ENCODE peak calls at places on chromosomes 6 and 20, in four cellular contexts. E, Z, H and L are unnamed samples.

GRCh38 chr6:149484733-149485700 is at the start of gene ZC3H12D:
- DNase-seq in E (peak), Z (peak), H (no peak), L (no peak)

GRCh38 chr6:89372506-89372901 is 20.0 kb upstream of the UBE2J1 start:
- DNase-seq in E (no peak), Z (no peak), H (no peak), L (no peak)

GRCh38 chr6:27547157-27548075 is 74.5 kb upstream of the ZNF184 start:
- DNase-seq in E (peak), Z (no peak), H (peak), L (no peak)

GRCh38 chr6:165117121-165117520 is 192.3 kb downstream of the C6orf118 start:
- DNase-seq in E (no peak), Z (no peak), H (no peak), L (no peak)

GRCh38 chr6:3977875-3978711 is 100.8 kb downstream of the FAM217A start:
- DNase-seq in E (peak), Z (peak), H (peak), L (no peak)

GRCh38 chr20:34922654-34923381 is 32.8 kb downstream of the GSS start:
- DNase-seq in E (peak), Z (peak), H (peak), L (no peak)

GRCh38 chr6:105346052-105346451 is 56.8 kb downstream of the PREP start:
- DNase-seq in E (peak), Z (no peak), H (peak), L (no peak)

GRCh38 chr20:34636648-34637047 is 40.2 kb downstream of the PIGU start:
- DNase-seq in E (peak), Z (no peak), H (no peak), L (no peak)

GRCh38 chr20:57383447-57384347 is 7.5 kb upstream of the RBM38 start:
- DNase-seq in E (no peak), Z (no peak), H (no peak), L (peak)

GRCh38 chr6:133631421-133631820 is 257.5 kb upstream of the TCF21 start:
- DNase-seq in E (peak), Z (no peak), H (peak), L (no peak)

GRCh38 chr6:10531942-10532341 is 10.8 kb downstream of the GCNT2 start:
- DNase-seq in E (no peak), Z (no peak), H (no peak), L (no peak)

GRCh38 chr6:102150549-102150948 is 757.0 kb downstream of the GRIK2 start:
- DNase-seq in E (no peak), Z (no peak), H (no peak), L (no peak)

GRCh38 chr6:136225496-136225895 is 24.6 kb downstream of the MTFR2 start:
- DNase-seq in E (peak), Z (no peak), H (no peak), L (no peak)

GRCh38 chr6:151832710-151833109 is 25.2 kb downstream of the ESR1 start:
- DNase-seq in E (no peak), Z (no peak), H (no peak), L (no peak)

GRCh38 chr6:150144294-150144868 is 1.5 kb downstream of the PPP1R14C start:
- DNase-seq in E (no peak), Z (no peak), H (no peak), L (no peak)

GRCh38 chr6:110201141-110201848 is 21.1 kb downstream of the CDC40 start:
- DNase-seq in E (no peak), Z (no peak), H (no peak), L (no peak)

GRCh38 chr6:130322673-130323268 is 43.0 kb upstream of the TMEM200A start:
- DNase-seq in E (peak), Z (no peak), H (peak), L (no peak)

GRCh38 chr6:43936476-43936875 is 166.5 kb downstream of the VEGFA start:
- DNase-seq in E (no peak), Z (no peak), H (no peak), L (no peak)

GRCh38 chr20:55054443-55054842 is 579.0 kb downstream of the DOK5 start:
- DNase-seq in E (no peak), Z (no peak), H (no peak), L (no peak)

GRCh38 chr6:56595490-56596122 is 47.1 kb downstream of the DST start:
- DNase-seq in E (peak), Z (no peak), H (peak), L (no peak)

GRCh38 chr6:167824591-167825041 is 2.1 kb upstream of the AFDN start:
- DNase-seq in E (peak), Z (peak), H (peak), L (no peak)

GRCh38 chr20:17613328-17614175 is 43.7 kb downstream of the DSTN start:
- DNase-seq in E (no peak), Z (no peak), H (no peak), L (peak)

GRCh38 chr20:22523499-22524392 is 60.6 kb downstream of the FOXA2 start:
- DNase-seq in E (no peak), Z (no peak), H (no peak), L (no peak)

GRCh38 chr6:149271348-149272340 is 45.9 kb upstream of the TAB2 start:
- DNase-seq in E (peak), Z (no peak), H (peak), L (no peak)

GRCh38 chr6:3987576-3987975 is 91.4 kb downstream of the FAM217A start:
- DNase-seq in E (no peak), Z (no peak), H (no peak), L (no peak)

GRCh38 chr6:3444276-3445088 is 12.4 kb downstream of the SLC22A23 start:
- DNase-seq in E (no peak), Z (no peak), H (no peak), L (no peak)

GRCh38 chr6:143556529-143556928 is 45.0 kb upstream of the FUCA2 start:
- DNase-seq in E (peak), Z (peak), H (peak), L (no peak)

GRCh38 chr6:3620937-3621336 is 130.6 kb downstream of the PXDC1 start:
- DNase-seq in E (no peak), Z (no peak), H (no peak), L (no peak)

GRCh38 chr6:14316911-14317535 is 199.5 kb downstream of the CD83 start:
- DNase-seq in E (no peak), Z (no peak), H (no peak), L (no peak)

GRCh38 chr6:157667211-157668033 is 155.6 kb upstream of the SNX9 start:
- DNase-seq in E (peak), Z (peak), H (peak), L (no peak)

GRCh38 chr6:125114248-125114858 is 39.2 kb upstream of the TPD52L1 start:
- DNase-seq in E (peak), Z (no peak), H (no peak), L (no peak)

GRCh38 chr20:45373353-45374100 is 4.6 kb downstream of the TP53TG5 start:
- DNase-seq in E (peak), Z (no peak), H (peak), L (no peak)

GRCh38 chr20:45372241-45372640 is 5.9 kb downstream of the TP53TG5 start:
- DNase-seq in E (no peak), Z (no peak), H (no peak), L (no peak)

GRCh38 chr20:45374101-45374467 is 4.0 kb downstream of the TP53TG5 start:
- DNase-seq in E (no peak), Z (no peak), H (no peak), L (no peak)

GRCh38 chr20:45370571-45371204 is 7.4 kb downstream of the TP53TG5 start:
- DNase-seq in E (no peak), Z (no peak), H (no peak), L (no peak)

DNA sequence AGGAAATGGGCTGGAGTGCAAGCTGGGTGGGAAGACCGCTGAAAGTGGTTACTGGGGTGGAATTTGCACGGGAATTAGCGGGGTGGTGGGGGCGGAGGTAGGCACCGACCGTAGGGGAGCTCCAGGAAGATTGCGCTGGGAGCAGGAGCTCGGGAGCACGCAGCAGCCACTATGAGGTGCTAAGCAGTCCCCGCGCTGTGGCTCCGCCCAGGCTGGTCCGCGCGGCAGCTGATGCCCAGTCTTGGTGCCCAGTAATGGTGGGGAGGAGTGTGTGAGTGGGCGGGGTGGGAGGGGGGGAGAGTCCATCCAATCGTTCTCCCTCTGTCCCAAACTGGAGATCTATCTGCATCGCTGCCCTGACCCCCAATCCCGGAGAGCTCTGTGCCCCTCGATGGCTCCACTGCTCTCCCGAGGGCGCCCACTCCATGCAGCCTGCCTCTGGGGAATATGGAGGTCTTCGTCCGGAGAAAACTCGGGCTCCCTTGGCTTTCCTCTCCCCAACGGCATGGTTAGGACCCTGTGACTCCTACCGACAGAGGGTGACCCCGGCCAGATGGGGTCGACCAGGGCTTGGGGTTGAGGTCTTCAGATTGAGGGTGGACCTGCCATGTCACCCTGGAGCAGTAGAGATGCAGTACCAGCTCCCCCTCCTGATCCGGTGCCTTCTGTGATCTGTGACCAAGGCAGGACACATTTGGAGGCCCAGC is 5.3 kb downstream of the TP53TG5 start:
- DNase-seq in E (no peak), Z (no peak), H (no peak), L (no peak)
- TF ChIP-seq CTCF in E (no peak), Z (no peak), H (no peak), L (no peak)

GRCh38 chr6:160040055-160040454 is 71.2 kb downstream of the IGF2R start:
- DNase-seq in E (no peak), Z (no peak), H (no peak), L (no peak)

GRCh38 chr6:160040527-160041264 is 71.8 kb downstream of the IGF2R start:
- DNase-seq in E (no peak), Z (no peak), H (no peak), L (no peak)

GRCh38 chr6:160042788-160043301 is 74.0 kb downstream of the IGF2R start:
- DNase-seq in E (peak), Z (no peak), H (peak), L (no peak)

GRCh38 chr6:160042014-160042773 is 73.3 kb downstream of the IGF2R start:
- DNase-seq in E (peak), Z (no peak), H (peak), L (no peak)

GRCh38 chr6:160041608-160042007 is 72.7 kb downstream of the IGF2R start:
- DNase-seq in E (peak), Z (no peak), H (peak), L (no peak)
- TF ChIP-seq CTCF in E (peak), Z (peak), H (no peak), L (peak)

DNA sequence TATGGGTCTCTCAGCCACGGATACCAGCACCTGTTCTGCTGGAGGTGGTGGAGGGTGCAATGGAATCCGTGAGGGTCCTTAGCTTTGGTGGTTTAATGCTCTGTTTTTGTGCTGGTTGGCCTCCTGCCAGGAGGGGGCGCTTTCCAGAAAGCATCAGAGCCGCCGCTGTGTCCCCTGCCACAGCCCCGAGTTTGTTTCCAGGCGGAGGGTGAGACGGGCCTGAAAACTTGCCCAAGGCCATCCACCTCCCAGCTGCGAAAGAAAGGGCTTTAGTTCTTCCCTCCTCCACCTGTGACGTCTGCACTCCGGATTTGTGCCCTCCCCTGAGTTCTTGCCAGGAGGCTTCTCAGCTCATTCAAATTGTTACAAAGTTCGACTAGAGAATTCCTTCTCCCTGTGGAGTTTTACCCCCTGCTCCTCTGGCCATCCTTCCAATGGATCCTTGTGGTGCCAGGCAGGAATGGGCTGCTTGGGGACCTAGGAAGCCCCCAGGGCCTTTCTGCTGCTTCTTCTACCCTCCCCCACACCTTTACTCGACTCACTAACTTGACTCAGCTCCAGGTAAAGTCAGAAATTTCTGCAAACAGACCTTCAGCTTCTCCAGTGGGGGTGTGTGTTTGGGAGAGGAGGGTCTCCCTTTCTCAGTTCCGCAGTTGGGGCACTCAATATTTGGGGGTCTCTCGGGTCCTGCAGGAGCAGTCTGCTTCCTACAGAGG is 873.7 kb downstream of the KIF16B start:
- DNase-seq in E (no peak), Z (no peak), H (no peak), L (no peak)
- TF ChIP-seq CTCF in E (no peak), Z (no peak), H (no peak), L (peak)

DNA sequence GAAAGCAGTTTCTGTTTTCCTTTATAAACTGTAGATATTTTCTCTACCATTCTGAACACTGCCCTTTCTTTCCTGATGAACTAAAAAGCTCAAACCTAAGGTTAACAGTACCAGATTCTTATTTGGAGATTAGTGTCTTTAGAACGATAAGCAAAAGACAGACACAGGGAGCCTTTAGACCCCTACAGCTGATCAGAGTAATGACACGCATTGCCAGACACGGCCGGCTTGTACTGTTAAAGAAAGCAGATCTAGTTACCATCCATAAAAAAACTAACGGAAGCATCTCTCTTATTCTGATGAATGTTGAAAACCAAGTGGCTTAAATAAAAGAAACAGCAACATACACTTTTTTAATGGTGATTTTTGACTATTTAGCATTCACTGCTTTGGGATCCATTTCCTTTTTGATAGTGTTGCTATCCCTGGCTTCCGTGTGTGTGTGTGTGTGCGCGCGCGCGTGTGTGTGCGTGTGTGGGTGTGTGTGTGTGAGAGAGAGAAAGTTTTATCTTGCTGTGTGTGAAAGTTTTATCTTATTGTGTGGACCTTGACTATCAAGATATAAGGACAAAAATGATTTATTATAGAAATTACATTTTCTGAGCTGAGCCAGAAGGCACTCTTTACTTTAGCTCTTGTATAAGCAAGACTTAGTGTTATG is 95.6 kb upstream of the SLC35B3 start:
- DNase-seq in E (peak), Z (no peak), H (no peak), L (no peak)
- TF ChIP-seq CTCF in E (no peak), Z (no peak), H (no peak), L (peak)

GRCh38 chr6:32968770-32969684 is 633 bp downstream of the BRD2 start:
- DNase-seq in E (peak), Z (no peak), H (peak), L (peak)
- TF ChIP-seq CTCF in E (peak), Z (peak), H (no peak), L (peak)

GRCh38 chr6:5522147-5522546 is 260.8 kb downstream of the FARS2 start:
- DNase-seq in E (no peak), Z (no peak), H (no peak), L (no peak)
- TF ChIP-seq CTCF in E (no peak), Z (no peak), H (no peak), L (no peak)

DNA sequence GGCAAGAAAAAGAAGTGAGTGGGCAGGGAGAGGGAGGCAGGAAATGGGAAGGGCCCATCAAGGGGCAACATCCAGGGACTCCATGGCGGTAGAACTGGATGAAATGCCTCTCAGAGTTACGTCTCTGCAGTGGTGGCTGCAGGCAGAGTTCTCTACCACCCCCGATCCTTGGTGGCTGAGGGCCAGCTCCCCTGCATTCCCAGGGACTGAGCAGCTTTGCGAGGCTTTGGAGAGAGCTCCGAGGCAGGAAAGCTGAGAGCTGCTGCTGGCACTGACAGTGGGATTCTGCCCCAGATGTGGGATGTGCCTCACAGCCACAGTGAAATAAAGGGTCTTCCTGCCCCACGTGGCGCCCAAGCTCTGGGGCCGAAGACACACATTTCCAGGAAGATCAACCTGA is 236.6 kb downstream of the SLC24A3 start:
- DNase-seq in E (no peak), Z (no peak), H (no peak), L (no peak)
- TF ChIP-seq CTCF in E (no peak), Z (no peak), H (no peak), L (no peak)

GRCh38 chr20:1666802-1667201 is 9.2 kb upstream of the SIRPG start:
- DNase-seq in E (no peak), Z (no peak), H (no peak), L (no peak)

GRCh38 chr20:1667510-1668085 is 10.0 kb upstream of the SIRPG start:
- DNase-seq in E (no peak), Z (no peak), H (no peak), L (no peak)

GRCh38 chr20:1672728-1673127 is 15.1 kb upstream of the SIRPG start:
- DNase-seq in E (no peak), Z (no peak), H (no peak), L (no peak)

GRCh38 chr20:1671891-1672669 is 14.5 kb upstream of the SIRPG start:
- DNase-seq in E (no peak), Z (no peak), H (no peak), L (no peak)

GRCh38 chr20:1669304-1669703 is 11.7 kb upstream of the SIRPG start:
- DNase-seq in E (no peak), Z (no peak), H (no peak), L (no peak)
- TF ChIP-seq CTCF in E (no peak), Z (no peak), H (no peak), L (peak)

DNA sequence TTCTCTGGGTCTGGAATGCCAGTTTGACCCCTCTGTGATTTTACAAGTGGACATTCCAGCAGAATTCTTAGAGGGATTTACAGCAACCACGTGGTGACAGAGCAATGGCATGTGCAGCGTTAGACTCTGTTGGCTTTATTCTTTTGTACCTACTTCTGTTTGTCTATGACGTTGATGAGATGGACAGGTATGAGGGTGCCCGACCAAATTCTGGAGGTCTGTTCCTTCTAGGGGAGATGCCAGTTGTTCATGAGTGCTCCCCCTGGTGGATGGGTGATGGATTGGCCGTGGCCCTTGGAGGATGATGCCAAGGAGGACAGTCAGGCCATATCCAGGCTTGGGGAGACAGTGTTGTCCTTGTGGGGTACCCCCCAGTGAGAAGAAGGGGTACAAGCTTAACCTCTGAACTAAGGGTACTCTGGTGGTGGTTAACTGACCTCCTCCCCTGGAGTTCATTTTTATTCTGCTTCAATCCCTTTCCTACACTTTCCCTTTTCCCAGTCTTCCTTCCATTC is 198.6 kb downstream of the DTNBP1 start:
- DNase-seq in E (peak), Z (no peak), H (no peak), L (no peak)
- TF ChIP-seq CTCF in E (peak), Z (peak), H (peak), L (peak)